ENCODE peak calls at places on chromosomes 13 and 19, in ten cellular contexts. One of them, this sample, is unnamed.

GRCh38 chr13:101465877-101466276 is 13.4 kb downstream of the ITGBL1 start:
- DNase-seq in fibroblast of lung: peak; percentile 67
- DNase-seq in left ventricle myocardium inferior: no peak
- DNase-seq in colonic mucosa: no peak
- DNase-seq in heart right ventricle: no peak
- DNase-seq in tibial artery: no peak
- DNase-seq in Peyer's patch: no peak
- DNase-seq in ovary: no peak
- DNase-seq in cardiac muscle cell: no peak
- DNase-seq in thyroid gland: no peak
- DNase-seq in this sample: no peak

GRCh38 chr19:16661480-16662034 is 618 bp downstream of the TMEM38A start:
- DNase-seq in thyroid gland: peak; percentile 43
- DNase-seq in left ventricle myocardium inferior: peak; percentile 71
- DNase-seq in fibroblast of lung: no peak
- DNase-seq in cardiac muscle cell: no peak
- DNase-seq in colonic mucosa: peak; percentile 41
- DNase-seq in ovary: peak; percentile 65
- DNase-seq in Peyer's patch: peak; percentile 50
- DNase-seq in heart right ventricle: peak; percentile 73
- DNase-seq in tibial artery: peak; percentile 91
- DNase-seq in this sample: peak; percentile 23

GRCh38 chr13:48579167-48579918 is 46.5 kb upstream of the RCBTB2 start:
- DNase-seq in fibroblast of lung: no peak
- DNase-seq in left ventricle myocardium inferior: no peak
- DNase-seq in tibial artery: no peak
- DNase-seq in thyroid gland: no peak
- DNase-seq in Peyer's patch: no peak
- DNase-seq in colonic mucosa: peak; percentile 58
- DNase-seq in cardiac muscle cell: no peak
- DNase-seq in heart right ventricle: no peak
- DNase-seq in ovary: no peak
- DNase-seq in this sample: no peak

GRCh38 chr19:35090160-35090794 is 25.3 kb upstream of the FXYD3 start:
- DNase-seq in ovary: peak; percentile 52
- DNase-seq in tibial artery: no peak
- DNase-seq in heart right ventricle: no peak
- DNase-seq in thyroid gland: peak; percentile 51
- DNase-seq in Peyer's patch: peak; percentile 69
- DNase-seq in left ventricle myocardium inferior: no peak
- DNase-seq in colonic mucosa: peak; percentile 68
- DNase-seq in cardiac muscle cell: peak; percentile 75
- DNase-seq in fibroblast of lung: peak; percentile 44
- DNase-seq in this sample: no peak

GRCh38 chr13:30108913-30109237 is 198.5 kb downstream of the KATNAL1 start:
- DNase-seq in fibroblast of lung: no peak
- DNase-seq in Peyer's patch: no peak
- DNase-seq in left ventricle myocardium inferior: no peak
- DNase-seq in tibial artery: no peak
- DNase-seq in colonic mucosa: peak; percentile 94
- DNase-seq in cardiac muscle cell: no peak
- DNase-seq in thyroid gland: no peak
- DNase-seq in ovary: no peak
- DNase-seq in heart right ventricle: no peak
- DNase-seq in this sample: no peak

GRCh38 chr19:7989071-7989575 is 16.3 kb downstream of the ELAVL1 start:
- DNase-seq in heart right ventricle: no peak
- DNase-seq in ovary: no peak
- DNase-seq in tibial artery: no peak
- DNase-seq in left ventricle myocardium inferior: no peak
- DNase-seq in colonic mucosa: no peak
- DNase-seq in Peyer's patch: no peak
- DNase-seq in fibroblast of lung: peak; percentile 69
- DNase-seq in thyroid gland: peak; percentile 48
- DNase-seq in cardiac muscle cell: no peak
- DNase-seq in this sample: no peak

GRCh38 chr19:53865918-53866696 is 1.6 kb upstream of the MYADM start:
- DNase-seq in heart right ventricle: peak; percentile 88
- DNase-seq in colonic mucosa: peak; percentile 82
- DNase-seq in ovary: peak; percentile 79
- DNase-seq in Peyer's patch: peak; percentile 37
- DNase-seq in tibial artery: peak; percentile 92
- DNase-seq in cardiac muscle cell: peak; percentile 76
- DNase-seq in thyroid gland: peak; percentile 57
- DNase-seq in left ventricle myocardium inferior: peak; percentile 88
- DNase-seq in fibroblast of lung: peak; percentile 66
- DNase-seq in this sample: no peak

GRCh38 chr13:33032037-33032625 is 15.9 kb downstream of the KL start:
- DNase-seq in colonic mucosa: no peak
- DNase-seq in heart right ventricle: no peak
- DNase-seq in ovary: no peak
- DNase-seq in Peyer's patch: no peak
- DNase-seq in thyroid gland: no peak
- DNase-seq in tibial artery: no peak
- DNase-seq in cardiac muscle cell: peak; percentile 42
- DNase-seq in left ventricle myocardium inferior: peak; percentile 29
- DNase-seq in fibroblast of lung: no peak
- DNase-seq in this sample: no peak

GRCh38 chr19:37594982-37595382 is 306 bp downstream of the ZNF540 start:
- DNase-seq in thyroid gland: peak; percentile 75
- DNase-seq in heart right ventricle: peak; percentile 64
- DNase-seq in fibroblast of lung: peak; percentile 74
- DNase-seq in left ventricle myocardium inferior: peak; percentile 66
- DNase-seq in tibial artery: peak; percentile 87
- DNase-seq in cardiac muscle cell: peak; percentile 67
- DNase-seq in ovary: peak; percentile 78
- DNase-seq in colonic mucosa: peak; percentile 68
- DNase-seq in Peyer's patch: peak; percentile 65
- DNase-seq in this sample: peak; percentile 37

DNA sequence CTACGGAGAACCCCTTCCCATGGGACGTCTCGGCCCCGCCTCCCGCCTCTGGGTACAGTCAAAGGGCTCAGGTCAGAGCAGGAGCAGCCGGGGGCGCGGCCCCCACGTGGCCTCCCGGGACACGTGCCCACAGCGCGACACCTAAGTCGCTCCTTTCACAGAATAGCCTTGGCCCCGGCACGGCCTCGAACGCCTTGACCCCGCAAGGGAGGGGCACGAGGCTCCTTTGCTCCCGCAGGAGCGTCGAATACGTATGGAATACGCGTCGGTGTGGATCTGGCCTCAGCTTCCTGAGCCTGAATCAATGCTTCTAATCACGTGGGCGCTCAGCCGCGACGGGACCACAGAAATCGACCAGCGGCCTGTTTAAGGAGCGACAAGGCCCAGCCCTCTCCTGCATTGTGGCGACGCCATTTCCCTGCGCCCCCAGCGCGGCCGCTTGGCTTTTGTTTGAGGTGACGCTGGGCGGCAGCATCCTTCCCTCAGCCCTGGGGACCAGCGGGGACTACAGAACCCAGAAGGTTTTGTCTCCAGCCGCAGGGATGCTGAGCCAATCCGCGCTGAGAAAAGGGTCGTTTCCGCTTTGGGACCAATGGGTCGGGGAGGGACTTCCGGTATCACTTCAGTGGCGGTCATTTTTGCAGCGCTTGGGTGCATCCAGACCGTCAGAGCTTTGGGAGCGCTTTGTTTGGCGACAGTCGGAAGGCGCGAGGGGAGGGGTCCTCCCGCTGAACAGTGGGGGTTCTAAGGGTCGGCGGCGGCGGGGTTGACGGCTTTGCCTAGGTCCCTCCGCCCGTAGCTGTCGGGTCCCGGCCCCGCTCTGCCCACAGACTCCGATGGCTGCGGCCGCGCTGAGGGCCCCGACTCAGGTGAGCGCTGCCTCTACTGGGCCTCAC is at the start of gene ZIK1:
- DNase-seq in Peyer's patch: peak; percentile 92
- DNase-seq in cardiac muscle cell: peak; percentile 95
- DNase-seq in heart right ventricle: peak; percentile 88
- DNase-seq in tibial artery: peak; percentile 91
- DNase-seq in ovary: peak; percentile 88
- DNase-seq in thyroid gland: peak; percentile 94
- DNase-seq in left ventricle myocardium inferior: peak; percentile 92
- DNase-seq in colonic mucosa: peak; percentile 86
- DNase-seq in fibroblast of lung: peak; percentile 91
- DNase-seq in this sample: peak; percentile 43
- H3K4me3 ChIP-seq in Peyer's patch: peak within 1 kb of the TSS; percentile 64
- H3K4me3 ChIP-seq in cardiac muscle cell: peak within 1 kb of the TSS; percentile 74
- H3K4me3 ChIP-seq in heart right ventricle: peak within 1 kb of the TSS; percentile 76
- H3K4me3 ChIP-seq in tibial artery: peak within 1 kb of the TSS; percentile 55
- H3K4me3 ChIP-seq in ovary: peak within 1 kb of the TSS; percentile 48
- H3K4me3 ChIP-seq in thyroid gland: peak within 1 kb of the TSS; percentile 72
- H3K4me3 ChIP-seq in left ventricle myocardium inferior: peak within 1 kb of the TSS; percentile 88
- H3K4me3 ChIP-seq in colonic mucosa: peak within 1 kb of the TSS; percentile 45
- H3K4me3 ChIP-seq in fibroblast of lung: peak within 1 kb of the TSS; percentile 69
- H3K4me3 ChIP-seq in this sample: peak within 1 kb of the TSS; percentile 72

GRCh38 chr13:39862891-39863290 is 207.4 kb downstream of the COG6 start:
- DNase-seq in cardiac muscle cell: no peak
- DNase-seq in thyroid gland: no peak
- DNase-seq in ovary: no peak
- DNase-seq in tibial artery: no peak
- DNase-seq in Peyer's patch: no peak
- DNase-seq in left ventricle myocardium inferior: no peak
- DNase-seq in heart right ventricle: no peak
- DNase-seq in colonic mucosa: no peak
- DNase-seq in fibroblast of lung: no peak
- DNase-seq in this sample: no peak
- H3K27ac ChIP-seq in cardiac muscle cell: no peak overlapping the region
- H3K27ac ChIP-seq in thyroid gland: no peak overlapping the region
- H3K27ac ChIP-seq in ovary: no peak overlapping the region
- H3K27ac ChIP-seq in tibial artery: no peak overlapping the region
- H3K27ac ChIP-seq in Peyer's patch: no peak overlapping the region
- H3K27ac ChIP-seq in left ventricle myocardium inferior: no peak overlapping the region
- H3K27ac ChIP-seq in heart right ventricle: no peak overlapping the region
- H3K27ac ChIP-seq in colonic mucosa: no peak overlapping the region
- H3K27ac ChIP-seq in fibroblast of lung: no peak overlapping the region
- H3K27ac ChIP-seq in this sample: no peak overlapping the region

GRCh38 chr19:6556480-6556879 is 25.7 kb downstream of the TNFSF9 start:
- DNase-seq in fibroblast of lung: peak; percentile 65
- DNase-seq in left ventricle myocardium inferior: no peak
- DNase-seq in cardiac muscle cell: peak; percentile 64
- DNase-seq in thyroid gland: no peak
- DNase-seq in Peyer's patch: no peak
- DNase-seq in colonic mucosa: no peak
- DNase-seq in heart right ventricle: no peak
- DNase-seq in ovary: no peak
- DNase-seq in tibial artery: no peak
- DNase-seq in this sample: no peak
- TF ChIP-seq CTCF in fibroblast of lung: no peak
- TF ChIP-seq CTCF in left ventricle myocardium inferior: no peak
- TF ChIP-seq CTCF in cardiac muscle cell: no peak
- TF ChIP-seq CTCF in thyroid gland: no peak
- TF ChIP-seq CTCF in Peyer's patch: no peak
- TF ChIP-seq CTCF in colonic mucosa: no peak
- TF ChIP-seq CTCF in heart right ventricle: no peak
- TF ChIP-seq CTCF in ovary: no peak
- TF ChIP-seq CTCF in tibial artery: no peak
- TF ChIP-seq CTCF in this sample: no peak

DNA sequence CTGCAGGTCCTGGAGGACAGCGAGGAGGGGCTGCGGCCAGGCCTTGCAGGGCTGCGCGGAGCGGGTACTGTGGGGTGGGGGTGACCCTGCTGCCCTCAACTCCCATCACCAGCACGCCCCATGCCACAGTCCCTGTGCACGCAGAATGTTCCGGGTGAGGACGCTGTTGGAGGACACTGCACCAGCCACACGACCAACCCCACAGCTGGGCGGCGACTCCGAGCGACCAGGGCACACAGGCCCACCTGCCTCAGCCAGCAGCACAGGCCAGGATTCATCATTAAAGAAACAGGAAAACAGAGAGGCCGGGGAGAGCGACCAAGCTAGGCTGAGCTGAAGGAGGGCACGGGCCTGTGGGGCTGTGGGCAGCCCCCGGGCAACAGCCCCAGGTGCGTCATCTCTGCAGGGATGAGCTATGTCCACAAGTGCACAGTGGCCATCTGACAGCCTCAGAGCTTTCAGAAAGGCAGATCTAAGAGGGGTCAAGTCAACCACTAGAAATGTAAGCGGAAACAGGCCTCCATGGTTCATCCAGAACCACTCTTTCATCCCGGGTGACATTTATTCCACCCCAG is 1.6 kb downstream of the GAS6 start:
- DNase-seq in fibroblast of lung: no peak
- DNase-seq in colonic mucosa: peak; percentile 43
- DNase-seq in thyroid gland: no peak
- DNase-seq in cardiac muscle cell: no peak
- DNase-seq in Peyer's patch: no peak
- DNase-seq in left ventricle myocardium inferior: no peak
- DNase-seq in tibial artery: peak; percentile 65
- DNase-seq in ovary: peak; percentile 45
- DNase-seq in heart right ventricle: no peak
- DNase-seq in this sample: no peak
- H3K4me3 ChIP-seq in fibroblast of lung: peak overlapping the region; percentile 86
- H3K4me3 ChIP-seq in colonic mucosa: peak overlapping the region; percentile 80
- H3K4me3 ChIP-seq in thyroid gland: peak overlapping the region; percentile 75
- H3K4me3 ChIP-seq in cardiac muscle cell: peak overlapping the region; percentile 40
- H3K4me3 ChIP-seq in Peyer's patch: peak overlapping the region; percentile 86
- H3K4me3 ChIP-seq in left ventricle myocardium inferior: peak overlapping the region; percentile 97
- H3K4me3 ChIP-seq in tibial artery: peak overlapping the region; percentile 92
- H3K4me3 ChIP-seq in ovary: peak overlapping the region; percentile 82
- H3K4me3 ChIP-seq in heart right ventricle: peak overlapping the region; percentile 84
- H3K4me3 ChIP-seq in this sample: peak overlapping the region; percentile 85

GRCh38 chr13:77810430-77810829 is 108.2 kb downstream of the EDNRB start:
- DNase-seq in left ventricle myocardium inferior: no peak
- DNase-seq in fibroblast of lung: peak; percentile 12
- DNase-seq in ovary: no peak
- DNase-seq in Peyer's patch: no peak
- DNase-seq in heart right ventricle: no peak
- DNase-seq in cardiac muscle cell: peak; percentile 39
- DNase-seq in tibial artery: no peak
- DNase-seq in thyroid gland: no peak
- DNase-seq in colonic mucosa: no peak
- DNase-seq in this sample: no peak
- H3K27ac ChIP-seq in left ventricle myocardium inferior: no peak overlapping the region
- H3K27ac ChIP-seq in fibroblast of lung: no peak overlapping the region
- H3K27ac ChIP-seq in ovary: no peak overlapping the region
- H3K27ac ChIP-seq in Peyer's patch: no peak overlapping the region
- H3K27ac ChIP-seq in heart right ventricle: no peak overlapping the region
- H3K27ac ChIP-seq in cardiac muscle cell: no peak overlapping the region
- H3K27ac ChIP-seq in tibial artery: no peak overlapping the region
- H3K27ac ChIP-seq in thyroid gland: no peak overlapping the region
- H3K27ac ChIP-seq in colonic mucosa: no peak overlapping the region
- H3K27ac ChIP-seq in this sample: no peak overlapping the region

This sample was measured in thoracic aorta.